ENCODE peak calls at places on chromosome 7, in ten cellular contexts. V is endothelial cell, A is fibroblast of pulmonary artery, X is sigmoid colon, H is progenitor cell of endocrine pancreas, Q is GM13977, J is activated B cell treated with CpG ODN at 0.5 μM for 24 hours, R is keratinocyte, K is cardiac fibroblast, W is foreskin fibroblast. G is an unnamed sample.

GRCh38 chr7:43650457-43651052 is 67.6 kb downstream of the STK17A start:
- DNase-seq in W (peak), R (no peak), H (no peak), X (no peak), Q (no peak), J (no peak), V (no peak), K (peak), A (peak), G (no peak)

GRCh38 chr7:101882595-101883564 is 65.5 kb downstream of the CUX1 start:
- DNase-seq in W (peak), A (peak), X (peak), V (peak), J (no peak), H (no peak), R (peak), Q (no peak), K (peak), G (no peak)

GRCh38 chr7:44911911-44912310 is 26.6 kb upstream of the PURB start:
- DNase-seq in H (no peak), K (no peak), V (no peak), X (no peak), R (no peak), Q (no peak), W (no peak), A (no peak), J (no peak), G (no peak)

GRCh38 chr7:66110861-66111260 is 3.8 kb upstream of the CRCP start:
- DNase-seq in R (peak), X (no peak), K (peak), V (no peak), Q (no peak), W (peak), J (no peak), A (peak), H (no peak), G (no peak)

GRCh38 chr7:70042533-70042932 is 444.3 kb downstream of the AUTS2 start:
- DNase-seq in A (peak), K (peak), X (no peak), H (no peak), W (peak), Q (no peak), R (no peak), J (no peak), V (no peak), G (no peak)

GRCh38 chr7:32335107-32335506 is 155.1 kb downstream of the LSM5 start:
- DNase-seq in J (no peak), K (peak), X (no peak), W (peak), H (no peak), R (no peak), A (peak), V (no peak), Q (no peak), G (no peak)

GRCh38 chr7:133654547-133654946 is 401.7 kb downstream of the EXOC4 start:
- DNase-seq in J (no peak), A (no peak), V (no peak), X (no peak), W (no peak), H (no peak), R (no peak), Q (no peak), K (no peak), G (no peak)

GRCh38 chr7:82029236-82029635 is 259.4 kb upstream of the HGF start:
- DNase-seq in K (peak), W (no peak), V (no peak), A (no peak), X (no peak), H (no peak), J (no peak), Q (no peak), R (no peak), G (no peak)

GRCh38 chr7:150425670-150426069 is 24.8 kb upstream of the GIMAP8 start:
- DNase-seq in V (no peak), H (no peak), Q (no peak), R (no peak), A (no peak), X (no peak), K (no peak), J (no peak), W (no peak), G (no peak)

GRCh38 chr7:46283852-46284251 is 362.8 kb upstream of the IGFBP3 start:
- DNase-seq in A (no peak), J (no peak), Q (no peak), H (no peak), X (no peak), V (no peak), W (no peak), K (peak), R (no peak), G (no peak)

GRCh38 chr7:126698446-126698845 is 554.3 kb downstream of the GRM8 start:
- DNase-seq in A (no peak), J (no peak), W (no peak), Q (no peak), X (no peak), H (no peak), V (no peak), K (no peak), R (peak), G (no peak)

GRCh38 chr7:150778014-150778737 is 22.0 kb downstream of the TMEM176B start:
- DNase-seq in J (no peak), K (no peak), A (no peak), X (no peak), R (no peak), W (no peak), Q (no peak), V (no peak), H (no peak), G (no peak)

GRCh38 chr7:29319719-29320521 is 125.3 kb downstream of the CHN2 start:
- DNase-seq in W (no peak), R (no peak), X (no peak), J (no peak), H (no peak), A (no peak), K (no peak), Q (no peak), V (no peak), G (no peak)

GRCh38 chr7:112101083-112101846 is 104.9 kb downstream of the DOCK4 start:
- DNase-seq in W (no peak), Q (no peak), A (no peak), H (no peak), J (no peak), K (no peak), R (no peak), V (no peak), X (no peak), G (no peak)

GRCh38 chr7:116210345-116211005 is at the start of gene TES:
- DNase-seq in A (peak), R (no peak), K (peak), J (peak), X (peak), Q (peak), W (no peak), V (peak), H (peak), G (no peak)

GRCh38 chr7:73964786-73965185 is 63.2 kb upstream of the ELN start:
- DNase-seq in V (no peak), H (no peak), Q (no peak), X (no peak), R (no peak), K (no peak), A (no peak), W (no peak), J (no peak), G (no peak)

GRCh38 chr7:96151889-96152288 is 170.0 kb downstream of the SLC25A13 start:
- DNase-seq in A (no peak), V (no peak), R (no peak), X (no peak), K (no peak), Q (no peak), H (no peak), W (no peak), J (no peak), G (no peak)

GRCh38 chr7:96157856-96158255 is 164.0 kb downstream of the SLC25A13 start:
- DNase-seq in A (peak), H (no peak), Q (no peak), V (no peak), X (no peak), W (no peak), K (no peak), J (no peak), R (no peak), G (no peak)

DNA sequence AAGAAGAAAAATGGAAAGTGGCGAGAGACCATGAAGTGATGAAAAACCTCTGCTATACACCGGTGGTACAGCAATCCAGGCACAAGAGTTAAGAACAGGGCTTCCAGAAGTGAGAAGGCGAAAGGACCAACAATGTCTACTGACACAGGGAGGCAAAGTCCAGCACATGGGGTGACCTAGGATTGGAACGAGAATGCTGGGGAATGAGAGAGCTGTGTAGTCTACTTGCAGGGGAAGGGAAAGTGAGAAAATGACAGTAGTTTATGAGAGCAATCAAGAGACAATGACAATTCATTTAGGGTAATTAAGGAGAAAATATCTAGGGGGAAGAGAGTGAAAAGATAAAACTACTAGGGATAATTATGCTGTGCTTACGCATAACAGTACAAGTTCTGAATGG is 169.2 kb downstream of the SLC25A13 start:
- DNase-seq in A (no peak), H (no peak), V (no peak), K (no peak), R (no peak), Q (no peak), X (no peak), J (no peak), W (no peak), G (no peak)
- TF ChIP-seq CTCF in A (no peak), H (no peak), V (no peak), K (no peak), R (no peak), Q (no peak), X (no peak), J (no peak), W (no peak), G (no peak)

DNA sequence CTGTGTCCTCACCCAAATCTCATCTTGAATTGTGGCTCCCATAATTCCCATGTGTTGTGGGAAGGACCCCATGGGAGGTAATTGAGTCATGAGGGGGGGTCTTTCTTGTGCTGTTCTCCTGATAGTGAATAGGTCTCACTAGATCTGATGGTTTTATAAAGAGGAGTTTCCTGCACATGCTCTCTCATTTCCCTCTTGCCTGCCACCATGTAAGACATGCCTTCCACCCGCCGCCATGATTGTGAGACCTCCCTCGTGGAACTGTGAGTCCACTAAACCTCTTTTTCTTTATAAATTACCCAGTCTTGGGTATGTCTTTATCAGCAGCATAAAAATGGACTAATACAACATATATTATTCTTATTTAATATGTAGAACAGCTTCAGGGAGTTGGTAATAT is 29.0 kb upstream of the MTPN start:
- DNase-seq in X (no peak), Q (no peak), K (no peak), V (no peak), H (no peak), R (no peak), W (no peak), A (no peak), J (no peak), G (no peak)
- TF ChIP-seq CTCF in X (no peak), Q (no peak), K (no peak), V (no peak), H (no peak), R (no peak), W (no peak), A (no peak), J (no peak), G (no peak)

DNA sequence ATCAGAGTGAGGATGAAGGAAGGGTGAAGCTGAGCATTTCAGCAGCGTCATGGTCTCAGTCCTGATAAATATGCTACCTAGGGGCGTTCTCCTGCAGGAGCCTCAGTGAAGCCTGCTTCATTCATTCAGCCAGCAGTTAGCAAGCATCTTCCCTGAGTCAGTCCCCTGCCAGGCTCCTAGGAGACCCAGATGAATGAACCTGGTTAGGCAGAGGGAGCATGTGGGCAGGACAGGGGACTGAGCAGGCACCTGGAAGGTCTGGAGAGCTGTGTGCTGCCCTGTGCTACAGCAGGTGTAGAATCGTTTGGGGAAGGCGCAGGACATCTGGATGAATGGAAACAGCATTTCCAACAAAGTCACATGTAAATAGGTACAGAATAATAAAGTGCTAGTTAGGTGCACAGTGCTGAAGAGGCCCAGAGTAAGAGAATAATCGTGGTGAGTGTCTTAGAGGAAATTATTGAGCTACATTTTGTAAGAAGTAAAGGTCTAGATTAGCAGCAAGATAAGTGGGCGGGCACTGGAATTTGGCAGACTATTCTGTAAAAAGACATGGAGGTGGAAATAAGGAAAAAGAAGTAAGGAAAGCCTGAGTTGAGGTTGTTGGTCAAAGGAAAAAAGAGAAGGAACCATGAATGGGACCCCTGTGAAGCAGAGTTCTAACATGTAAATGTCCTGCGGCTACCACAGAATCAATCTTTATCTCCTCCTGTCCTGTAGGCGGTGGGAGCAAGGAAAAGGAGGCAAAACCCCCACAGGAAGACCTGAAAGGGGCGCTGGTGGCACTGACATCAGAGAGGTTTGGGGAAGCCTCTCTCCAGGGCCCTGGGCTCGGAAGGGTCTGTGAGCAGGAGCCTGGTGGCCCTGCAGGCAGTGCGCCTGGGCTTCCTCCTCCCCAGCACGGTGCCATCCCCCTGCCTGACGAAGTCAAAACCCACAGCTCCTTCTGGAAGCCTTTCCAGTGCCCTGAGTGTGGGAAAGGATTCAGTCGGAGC is 12.0 kb downstream of the ZSCAN25 start:
- DNase-seq in J (no peak), K (no peak), R (no peak), Q (no peak), W (no peak), A (no peak), H (no peak), X (no peak), V (no peak), G (no peak)
- TF ChIP-seq CTCF in J (no peak), K (no peak), R (no peak), Q (no peak), W (no peak), A (no peak), H (no peak), X (no peak), V (no peak), G (no peak)

GRCh38 chr7:146656988-146657387 is 540.4 kb downstream of the CNTNAP2 start:
- DNase-seq in W (no peak), H (no peak), X (no peak), A (no peak), V (no peak), J (no peak), K (no peak), Q (no peak), R (no peak), G (no peak)
- TF ChIP-seq CTCF in W (no peak), H (peak), X (no peak), A (peak), V (no peak), J (no peak), K (no peak), Q (no peak), R (no peak), G (no peak)

DNA sequence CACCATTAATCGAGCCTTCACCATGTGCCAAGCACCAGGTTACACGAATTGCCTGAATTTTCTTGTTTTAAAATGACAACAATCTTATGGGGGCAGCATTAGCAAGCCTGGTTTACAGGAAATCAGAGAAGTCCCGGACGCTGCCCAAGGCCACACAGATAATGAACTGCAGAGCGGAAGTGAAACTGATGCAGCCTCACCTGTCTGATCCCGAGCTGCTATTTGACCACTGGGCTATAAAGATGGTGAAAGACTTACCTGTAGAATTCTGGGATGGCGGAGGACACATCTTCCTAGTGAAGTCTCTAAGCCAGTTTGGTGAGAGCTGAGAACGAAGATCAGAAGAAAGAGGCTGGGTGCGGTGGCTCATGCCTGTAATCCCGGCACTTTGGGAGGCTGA is 21.7 kb upstream of the GALNTL5 start:
- DNase-seq in K (no peak), X (no peak), V (no peak), A (no peak), H (no peak), R (no peak), J (no peak), W (no peak), Q (no peak), G (no peak)
- TF ChIP-seq CTCF in K (no peak), X (no peak), V (no peak), A (no peak), H (no peak), R (no peak), J (no peak), W (no peak), Q (no peak), G (no peak)

GRCh38 chr7:107659666-107660065 is 962 bp upstream of the SLC26A4 start:
- DNase-seq in A (peak), R (no peak), W (peak), Q (peak), X (no peak), V (no peak), K (peak), H (no peak), J (no peak), G (no peak)

GRCh38 chr7:107658467-107658866 is 2.2 kb upstream of the SLC26A4 start:
- DNase-seq in R (no peak), X (no peak), V (no peak), W (no peak), J (no peak), A (no peak), Q (no peak), H (no peak), K (no peak), G (no peak)

GRCh38 chr7:107661865-107662379 is 1.3 kb downstream of the SLC26A4 start:
- DNase-seq in V (no peak), K (no peak), R (no peak), A (no peak), X (no peak), W (no peak), H (no peak), Q (peak), J (no peak), G (no peak)

GRCh38 chr7:107661081-107661864 is 645 bp downstream of the SLC26A4 start:
- DNase-seq in K (peak), V (peak), A (peak), R (no peak), H (peak), W (peak), Q (peak), X (peak), J (peak), G (peak)

DNA sequence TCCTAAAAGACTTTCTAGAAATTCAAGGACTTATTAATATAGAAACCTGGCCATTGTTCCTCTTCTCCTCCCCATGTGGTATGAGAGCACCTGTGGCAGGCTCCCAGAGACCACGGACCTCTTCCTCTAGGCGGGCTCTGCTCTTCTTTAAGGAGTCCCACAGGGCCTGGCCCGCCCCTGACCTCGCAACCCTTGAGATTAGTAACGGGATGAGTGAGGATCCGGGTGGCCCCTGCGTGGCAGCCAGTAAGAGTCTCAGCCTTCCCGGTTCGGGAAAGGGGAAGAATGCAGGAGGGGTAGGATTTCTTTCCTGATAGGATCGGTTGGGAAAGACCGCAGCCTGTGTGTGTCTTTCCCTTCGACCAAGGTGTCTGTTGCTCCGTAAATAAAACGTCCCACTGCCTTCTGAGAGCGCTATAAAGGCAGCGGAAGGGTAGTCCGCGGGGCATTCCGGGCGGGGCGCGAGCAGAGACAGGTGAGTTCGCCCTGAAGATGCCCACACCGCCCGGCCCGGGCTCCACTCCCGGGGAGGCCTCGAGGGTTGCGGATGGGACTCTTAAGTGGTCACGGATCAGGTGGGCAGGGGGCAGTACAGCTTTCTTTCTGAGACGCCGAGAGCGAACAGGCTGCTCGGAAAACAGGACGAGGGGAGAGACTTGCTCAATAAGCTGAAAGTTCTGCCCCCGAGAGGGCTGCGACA is at the start of gene SLC26A4:
- DNase-seq in V (peak), Q (peak), J (peak), K (no peak), X (no peak), A (no peak), H (no peak), W (no peak), R (no peak), G (no peak)
- TF ChIP-seq CTCF in V (no peak), Q (no peak), J (no peak), K (no peak), X (no peak), A (no peak), H (no peak), W (no peak), R (no peak), G (no peak)